ENCODE peak calls at places on chromosomes 7 and 10, in eight cellular contexts. One of them, this sample, is unnamed.

GRCh38 chr10:109773818-109774440 is 149.4 kb downstream of the XPNPEP1 start:
- DNase-seq in NCI-H774: no peak
- DNase-seq in WTC11: no peak
- DNase-seq in Panc1: no peak
- DNase-seq in astrocyte of the spinal cord: peak; percentile 42
- DNase-seq in fibroblast of villous mesenchyme: peak; percentile 60
- DNase-seq in MV-4-11: peak; percentile 19
- DNase-seq in fibroblast of lung: peak; percentile 12
- DNase-seq in this sample: peak; percentile 52

GRCh38 chr7:100674441-100675407 is 1.2 kb downstream of the GNB2 start:
- DNase-seq in Panc1: no peak
- DNase-seq in MV-4-11: no peak
- DNase-seq in WTC11: no peak
- DNase-seq in fibroblast of lung: no peak
- DNase-seq in fibroblast of villous mesenchyme: peak; percentile 17
- DNase-seq in astrocyte of the spinal cord: peak; percentile 25
- DNase-seq in NCI-H774: no peak
- DNase-seq in this sample: no peak

GRCh38 chr10:107653832-107654287 is 489.4 kb upstream of the SORCS1 start:
- DNase-seq in fibroblast of lung: no peak
- DNase-seq in astrocyte of the spinal cord: peak; percentile 24
- DNase-seq in fibroblast of villous mesenchyme: peak; percentile 49
- DNase-seq in WTC11: no peak
- DNase-seq in NCI-H774: no peak
- DNase-seq in MV-4-11: peak; percentile 32
- DNase-seq in Panc1: no peak
- DNase-seq in this sample: peak; percentile 65

GRCh38 chr10:32650246-32650655 is 204.3 kb downstream of the CCDC7 start:
- DNase-seq in astrocyte of the spinal cord: no peak
- DNase-seq in fibroblast of lung: peak; percentile 0
- DNase-seq in NCI-H774: no peak
- DNase-seq in Panc1: no peak
- DNase-seq in fibroblast of villous mesenchyme: no peak
- DNase-seq in WTC11: no peak
- DNase-seq in MV-4-11: peak; percentile 15
- DNase-seq in this sample: no peak

GRCh38 chr10:33783557-33783956 is 449.1 kb upstream of the NRP1 start:
- DNase-seq in NCI-H774: no peak
- DNase-seq in Panc1: no peak
- DNase-seq in fibroblast of lung: no peak
- DNase-seq in fibroblast of villous mesenchyme: no peak
- DNase-seq in WTC11: no peak
- DNase-seq in astrocyte of the spinal cord: no peak
- DNase-seq in MV-4-11: no peak
- DNase-seq in this sample: no peak

GRCh38 chr10:75525067-75525466 is 93.6 kb downstream of the LRMDA start:
- DNase-seq in MV-4-11: no peak
- DNase-seq in WTC11: no peak
- DNase-seq in NCI-H774: peak; percentile 79
- DNase-seq in fibroblast of villous mesenchyme: no peak
- DNase-seq in Panc1: no peak
- DNase-seq in astrocyte of the spinal cord: no peak
- DNase-seq in fibroblast of lung: no peak
- DNase-seq in this sample: no peak

GRCh38 chr7:131480384-131481315 is 75.8 kb downstream of the PODXL start:
- DNase-seq in WTC11: no peak
- DNase-seq in NCI-H774: no peak
- DNase-seq in fibroblast of villous mesenchyme: no peak
- DNase-seq in astrocyte of the spinal cord: peak; percentile 44
- DNase-seq in Panc1: no peak
- DNase-seq in fibroblast of lung: peak; percentile 74
- DNase-seq in MV-4-11: no peak
- DNase-seq in this sample: peak; percentile 82

GRCh38 chr7:44162785-44163395 is 21.8 kb upstream of the MYL7 start:
- DNase-seq in Panc1: no peak
- DNase-seq in fibroblast of lung: no peak
- DNase-seq in NCI-H774: no peak
- DNase-seq in fibroblast of villous mesenchyme: no peak
- DNase-seq in astrocyte of the spinal cord: no peak
- DNase-seq in MV-4-11: no peak
- DNase-seq in WTC11: no peak
- DNase-seq in this sample: no peak

GRCh38 chr10:20839141-20839540 is 58.0 kb downstream of the NEBL start:
- DNase-seq in NCI-H774: no peak
- DNase-seq in WTC11: no peak
- DNase-seq in MV-4-11: no peak
- DNase-seq in fibroblast of lung: peak; percentile 40
- DNase-seq in Panc1: no peak
- DNase-seq in fibroblast of villous mesenchyme: no peak
- DNase-seq in astrocyte of the spinal cord: no peak
- DNase-seq in this sample: no peak

GRCh38 chr7:72183835-72184234 is 228.3 kb downstream of the CALN1 start:
- DNase-seq in MV-4-11: no peak
- DNase-seq in WTC11: peak; percentile 16
- DNase-seq in fibroblast of villous mesenchyme: no peak
- DNase-seq in Panc1: no peak
- DNase-seq in fibroblast of lung: no peak
- DNase-seq in astrocyte of the spinal cord: no peak
- DNase-seq in NCI-H774: no peak
- DNase-seq in this sample: no peak

GRCh38 chr7:112069879-112070321 is 136.3 kb downstream of the DOCK4 start:
- DNase-seq in MV-4-11: no peak
- DNase-seq in WTC11: no peak
- DNase-seq in Panc1: peak; percentile 39
- DNase-seq in NCI-H774: no peak
- DNase-seq in fibroblast of villous mesenchyme: peak; percentile 46
- DNase-seq in astrocyte of the spinal cord: peak; percentile 17
- DNase-seq in fibroblast of lung: peak; percentile 39
- DNase-seq in this sample: peak; percentile 58

GRCh38 chr7:97421307-97421905 is 303.9 kb downstream of the SDHAF3 start:
- DNase-seq in fibroblast of villous mesenchyme: no peak
- DNase-seq in fibroblast of lung: no peak
- DNase-seq in Panc1: no peak
- DNase-seq in astrocyte of the spinal cord: no peak
- DNase-seq in WTC11: no peak
- DNase-seq in MV-4-11: no peak
- DNase-seq in NCI-H774: no peak
- DNase-seq in this sample: no peak

GRCh38 chr7:99837649-99838361 is 10.0 kb downstream of the CYP3A43 start:
- DNase-seq in fibroblast of villous mesenchyme: peak; percentile 1
- DNase-seq in WTC11: no peak
- DNase-seq in Panc1: peak; percentile 13
- DNase-seq in NCI-H774: no peak
- DNase-seq in astrocyte of the spinal cord: no peak
- DNase-seq in fibroblast of lung: no peak
- DNase-seq in MV-4-11: peak; percentile 66
- DNase-seq in this sample: peak; percentile 48

GRCh38 chr10:51630618-51631005 is 68.8 kb downstream of the CSTF2T start:
- DNase-seq in NCI-H774: no peak
- DNase-seq in fibroblast of lung: no peak
- DNase-seq in MV-4-11: no peak
- DNase-seq in astrocyte of the spinal cord: no peak
- DNase-seq in Panc1: no peak
- DNase-seq in fibroblast of villous mesenchyme: no peak
- DNase-seq in WTC11: no peak
- DNase-seq in this sample: no peak

GRCh38 chr7:142632291-142633134 is 116.8 kb upstream of the PRSS1 start:
- DNase-seq in Panc1: peak; percentile 72
- DNase-seq in NCI-H774: peak; percentile 21
- DNase-seq in MV-4-11: peak; percentile 44
- DNase-seq in fibroblast of villous mesenchyme: peak; percentile 70
- DNase-seq in WTC11: peak; percentile 71
- DNase-seq in fibroblast of lung: peak; percentile 45
- DNase-seq in astrocyte of the spinal cord: peak; percentile 67
- DNase-seq in this sample: peak; percentile 71

GRCh38 chr10:11395581-11396310 is 215.7 kb downstream of the USP6NL start:
- DNase-seq in WTC11: no peak
- DNase-seq in MV-4-11: no peak
- DNase-seq in fibroblast of villous mesenchyme: no peak
- DNase-seq in Panc1: no peak
- DNase-seq in astrocyte of the spinal cord: no peak
- DNase-seq in NCI-H774: no peak
- DNase-seq in fibroblast of lung: no peak
- DNase-seq in this sample: no peak

GRCh38 chr10:119211176-119211575 is 3.8 kb downstream of the GRK5 start:
- DNase-seq in NCI-H774: no peak
- DNase-seq in fibroblast of villous mesenchyme: peak; percentile 91
- DNase-seq in MV-4-11: no peak
- DNase-seq in WTC11: no peak
- DNase-seq in fibroblast of lung: peak; percentile 82
- DNase-seq in Panc1: no peak
- DNase-seq in astrocyte of the spinal cord: peak; percentile 73
- DNase-seq in this sample: no peak

GRCh38 chr10:74825033-74825370 is 1.4 kb upstream of the KAT6B start:
- DNase-seq in MV-4-11: no peak
- DNase-seq in Panc1: no peak
- DNase-seq in NCI-H774: no peak
- DNase-seq in fibroblast of villous mesenchyme: no peak
- DNase-seq in WTC11: peak; percentile 41
- DNase-seq in astrocyte of the spinal cord: no peak
- DNase-seq in fibroblast of lung: no peak
- DNase-seq in this sample: no peak

GRCh38 chr7:16758634-16759602 is 5.4 kb downstream of the TSPAN13 start:
- DNase-seq in fibroblast of villous mesenchyme: no peak
- DNase-seq in NCI-H774: no peak
- DNase-seq in fibroblast of lung: no peak
- DNase-seq in WTC11: no peak
- DNase-seq in Panc1: no peak
- DNase-seq in MV-4-11: no peak
- DNase-seq in astrocyte of the spinal cord: no peak
- DNase-seq in this sample: no peak

GRCh38 chr10:6128087-6128486 is 39.3 kb downstream of the RBM17 start:
- DNase-seq in MV-4-11: no peak
- DNase-seq in astrocyte of the spinal cord: no peak
- DNase-seq in NCI-H774: no peak
- DNase-seq in WTC11: no peak
- DNase-seq in fibroblast of lung: no peak
- DNase-seq in Panc1: no peak
- DNase-seq in fibroblast of villous mesenchyme: no peak
- DNase-seq in this sample: no peak

GRCh38 chr7:93858857-93859256 is 31.7 kb downstream of the TFPI2 start:
- DNase-seq in fibroblast of lung: no peak
- DNase-seq in MV-4-11: no peak
- DNase-seq in fibroblast of villous mesenchyme: no peak
- DNase-seq in astrocyte of the spinal cord: no peak
- DNase-seq in Panc1: no peak
- DNase-seq in WTC11: no peak
- DNase-seq in NCI-H774: no peak
- DNase-seq in this sample: no peak

GRCh38 chr10:124122211-124122610 is 28.8 kb upstream of the CHST15 start:
- DNase-seq in NCI-H774: no peak
- DNase-seq in astrocyte of the spinal cord: no peak
- DNase-seq in fibroblast of villous mesenchyme: no peak
- DNase-seq in WTC11: no peak
- DNase-seq in fibroblast of lung: no peak
- DNase-seq in Panc1: no peak
- DNase-seq in MV-4-11: no peak
- DNase-seq in this sample: no peak

GRCh38 chr10:42836771-42837468 is 54.3 kb downstream of the BMS1 start:
- DNase-seq in fibroblast of lung: peak; percentile 31
- DNase-seq in Panc1: no peak
- DNase-seq in NCI-H774: no peak
- DNase-seq in astrocyte of the spinal cord: peak; percentile 15
- DNase-seq in MV-4-11: no peak
- DNase-seq in fibroblast of villous mesenchyme: peak; percentile 13
- DNase-seq in WTC11: peak; percentile 25
- DNase-seq in this sample: no peak

GRCh38 chr10:10527861-10528562 is 489.7 kb upstream of the CELF2 start:
- DNase-seq in fibroblast of villous mesenchyme: peak; percentile 75
- DNase-seq in NCI-H774: no peak
- DNase-seq in MV-4-11: no peak
- DNase-seq in Panc1: no peak
- DNase-seq in astrocyte of the spinal cord: no peak
- DNase-seq in WTC11: no peak
- DNase-seq in fibroblast of lung: no peak
- DNase-seq in this sample: no peak

GRCh38 chr7:90629306-90629918 is 33.3 kb downstream of the CDK14 start:
- DNase-seq in NCI-H774: no peak
- DNase-seq in Panc1: peak; percentile 36
- DNase-seq in fibroblast of villous mesenchyme: peak; percentile 67
- DNase-seq in WTC11: no peak
- DNase-seq in MV-4-11: peak; percentile 60
- DNase-seq in fibroblast of lung: peak; percentile 43
- DNase-seq in astrocyte of the spinal cord: peak; percentile 60
- DNase-seq in this sample: peak; percentile 40

GRCh38 chr7:36190447-36191291 is 37.6 kb downstream of the EEPD1 start:
- DNase-seq in astrocyte of the spinal cord: no peak
- DNase-seq in NCI-H774: no peak
- DNase-seq in fibroblast of villous mesenchyme: no peak
- DNase-seq in fibroblast of lung: no peak
- DNase-seq in MV-4-11: peak; percentile 61
- DNase-seq in WTC11: no peak
- DNase-seq in Panc1: no peak
- DNase-seq in this sample: no peak

GRCh38 chr7:37052673-37053072 is 328.4 kb upstream of the AOAH start:
- DNase-seq in NCI-H774: no peak
- DNase-seq in fibroblast of lung: peak; percentile 29
- DNase-seq in WTC11: peak; percentile 81
- DNase-seq in astrocyte of the spinal cord: peak; percentile 30
- DNase-seq in Panc1: no peak
- DNase-seq in fibroblast of villous mesenchyme: peak; percentile 90
- DNase-seq in MV-4-11: peak; percentile 29
- DNase-seq in this sample: peak; percentile 12

GRCh38 chr7:127840552-127840951 is 188.6 kb downstream of the SND1 start:
- DNase-seq in NCI-H774: no peak
- DNase-seq in MV-4-11: no peak
- DNase-seq in astrocyte of the spinal cord: no peak
- DNase-seq in fibroblast of villous mesenchyme: no peak
- DNase-seq in Panc1: no peak
- DNase-seq in fibroblast of lung: no peak
- DNase-seq in WTC11: no peak
- DNase-seq in this sample: no peak

GRCh38 chr10:130378556-130379400 is 242.6 kb downstream of the GLRX3 start:
- DNase-seq in WTC11: no peak
- DNase-seq in fibroblast of villous mesenchyme: no peak
- DNase-seq in MV-4-11: no peak
- DNase-seq in Panc1: no peak
- DNase-seq in fibroblast of lung: no peak
- DNase-seq in astrocyte of the spinal cord: no peak
- DNase-seq in NCI-H774: no peak
- DNase-seq in this sample: no peak

GRCh38 chr7:71238541-71238940 is 106.6 kb downstream of the GALNT17 start:
- DNase-seq in WTC11: no peak
- DNase-seq in fibroblast of villous mesenchyme: no peak
- DNase-seq in MV-4-11: no peak
- DNase-seq in Panc1: no peak
- DNase-seq in NCI-H774: no peak
- DNase-seq in astrocyte of the spinal cord: no peak
- DNase-seq in fibroblast of lung: no peak
- DNase-seq in this sample: no peak

GRCh38 chr7:3301472-3301778 is 373 bp downstream of the SDK1 start:
- DNase-seq in Panc1: no peak
- DNase-seq in WTC11: no peak
- DNase-seq in fibroblast of lung: no peak
- DNase-seq in fibroblast of villous mesenchyme: no peak
- DNase-seq in astrocyte of the spinal cord: no peak
- DNase-seq in MV-4-11: no peak
- DNase-seq in NCI-H774: no peak
- DNase-seq in this sample: no peak

GRCh38 chr7:142950235-142950634 is 11.0 kb downstream of the LLCFC1 start:
- DNase-seq in astrocyte of the spinal cord: no peak
- DNase-seq in WTC11: no peak
- DNase-seq in NCI-H774: no peak
- DNase-seq in fibroblast of villous mesenchyme: no peak
- DNase-seq in MV-4-11: no peak
- DNase-seq in fibroblast of lung: no peak
- DNase-seq in Panc1: no peak
- DNase-seq in this sample: no peak